ENCODE peak calls at places on chromosomes 12 and 14, in ten cellular contexts. P, I, J, R, F, S, H, E, Q and W are unnamed samples.

GRCh38 chr12:52741378-52742195 is 35.6 kb downstream of the KRT76 start:
- DNase-seq in P (peak; percentile 61), I (peak; percentile 69), J (peak; percentile 80), R (no peak), F (peak; percentile 69), S (no peak), H (peak; percentile 42), E (peak; percentile 47), Q (no peak), W (peak; percentile 57)

GRCh38 chr12:7966558-7966957 is 30.6 kb upstream of the SLC2A3 start:
- DNase-seq in P (no peak), I (no peak), J (no peak), R (no peak), F (no peak), S (no peak), H (no peak), E (no peak), Q (no peak), W (no peak)

GRCh38 chr12:124405151-124405550 is 110.3 kb downstream of the RFLNA start:
- DNase-seq in P (no peak), I (no peak), J (no peak), R (no peak), F (no peak), S (no peak), H (no peak), E (no peak), Q (no peak), W (no peak)

GRCh38 chr12:122757568-122757967 is 4.9 kb downstream of the DENR start:
- DNase-seq in P (no peak), I (no peak), J (no peak), R (no peak), F (no peak), S (no peak), H (no peak), E (no peak), Q (no peak), W (no peak)

GRCh38 chr12:116135209-116135930 is 142.1 kb downstream of the MED13L start:
- DNase-seq in P (peak; percentile 58), I (no peak), J (no peak), R (no peak), F (no peak), S (no peak), H (no peak), E (no peak), Q (no peak), W (no peak)

GRCh38 chr12:104877107-104877705 is 80.9 kb downstream of the SLC41A2 start:
- DNase-seq in P (peak; percentile 75), I (peak; percentile 39), J (peak; percentile 18), R (no peak), F (peak; percentile 23), S (no peak), H (no peak), E (peak; percentile 15), Q (no peak), W (peak; percentile 31)

GRCh38 chr14:106174206-106174605 is 647.8 kb downstream of the TMEM121 start:
- DNase-seq in P (no peak), I (no peak), J (no peak), R (no peak), F (no peak), S (no peak), H (no peak), E (peak; percentile 44), Q (no peak), W (no peak)

GRCh38 chr14:90318016-90318415 is 13.7 kb downstream of the NRDE2 start:
- DNase-seq in P (no peak), I (no peak), J (no peak), R (no peak), F (no peak), S (no peak), H (no peak), E (no peak), Q (no peak), W (no peak)

GRCh38 chr14:22791302-22791701 is 23.9 kb downstream of the SLC7A7 start:
- DNase-seq in P (peak; percentile 64), I (no peak), J (no peak), R (peak; percentile 18), F (no peak), S (no peak), H (no peak), E (no peak), Q (peak; percentile 41), W (no peak)

GRCh38 chr12:53219116-53219955 is 12.3 kb upstream of the ITGB7 start:
- DNase-seq in P (peak; percentile 63), I (no peak), J (no peak), R (no peak), F (peak; percentile 55), S (no peak), H (peak; percentile 51), E (no peak), Q (no peak), W (peak; percentile 66)

GRCh38 chr12:53867216-53868012 is 71.2 kb upstream of the HOXC13 start:
- DNase-seq in P (no peak), I (no peak), J (no peak), R (no peak), F (no peak), S (no peak), H (no peak), E (no peak), Q (no peak), W (no peak)

GRCh38 chr12:27424631-27425230 is 21.8 kb upstream of the SMCO2 start:
- DNase-seq in P (peak; percentile 88), I (peak; percentile 22), J (no peak), R (peak; percentile 30), F (no peak), S (peak; percentile 7), H (no peak), E (no peak), Q (no peak), W (peak; percentile 20)

GRCh38 chr14:101489092-101489760 is 72.1 kb upstream of the DIO3 start:
- DNase-seq in P (no peak), I (no peak), J (no peak), R (no peak), F (no peak), S (no peak), H (no peak), E (no peak), Q (no peak), W (no peak)

GRCh38 chr12:59283012-59283411 is 312.8 kb upstream of the SLC16A7 start:
- DNase-seq in P (no peak), I (no peak), J (no peak), R (no peak), F (no peak), S (no peak), H (no peak), E (no peak), Q (no peak), W (no peak)

GRCh38 chr12:114400925-114401324 is 5.0 kb downstream of the TBX5 start:
- DNase-seq in P (no peak), I (no peak), J (no peak), R (no peak), F (no peak), S (peak; percentile 79), H (peak; percentile 49), E (no peak), Q (no peak), W (no peak)

GRCh38 chr12:88052686-88053085 is 23.5 kb upstream of the C12orf50 start:
- DNase-seq in P (peak; percentile 48), I (peak; percentile 25), J (peak; percentile 18), R (no peak), F (peak; percentile 18), S (peak; percentile 10), H (no peak), E (no peak), Q (no peak), W (no peak)
- TF ChIP-seq CTCF in P (peak; percentile 58), I (peak; percentile 24), J (no peak), R (peak; percentile 76), F (no peak), S (peak; percentile 62), H (peak; percentile 46), E (no peak), Q (peak; percentile 59), W (peak; percentile 62)

DNA sequence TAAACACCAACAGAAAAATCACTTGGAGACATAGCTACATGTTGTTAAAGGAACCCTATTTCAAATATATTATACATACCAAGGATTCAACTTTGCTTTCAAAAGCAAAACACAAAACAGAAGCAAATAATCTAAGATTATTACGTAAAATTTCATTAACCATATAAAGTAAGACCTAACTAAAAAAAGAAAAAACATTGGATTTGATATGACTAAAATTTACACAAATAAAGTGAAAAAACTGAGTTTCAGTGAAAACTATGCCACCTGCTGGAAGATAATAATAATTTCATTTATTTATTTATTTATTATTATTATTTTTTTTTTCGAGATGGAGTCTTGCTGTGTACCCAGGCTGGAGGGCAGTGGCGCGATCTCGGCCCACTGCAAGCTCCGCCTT is 45.2 kb downstream of the WDHD1 start:
- DNase-seq in P (peak; percentile 50), I (no peak), J (no peak), R (no peak), F (no peak), S (no peak), H (no peak), E (no peak), Q (no peak), W (no peak)
- TF ChIP-seq CTCF in P (no peak), I (no peak), J (peak; percentile 73), R (peak; percentile 21), F (no peak), S (peak; percentile 14), H (peak; percentile 41), E (peak; percentile 50), Q (peak; percentile 20), W (no peak)

DNA sequence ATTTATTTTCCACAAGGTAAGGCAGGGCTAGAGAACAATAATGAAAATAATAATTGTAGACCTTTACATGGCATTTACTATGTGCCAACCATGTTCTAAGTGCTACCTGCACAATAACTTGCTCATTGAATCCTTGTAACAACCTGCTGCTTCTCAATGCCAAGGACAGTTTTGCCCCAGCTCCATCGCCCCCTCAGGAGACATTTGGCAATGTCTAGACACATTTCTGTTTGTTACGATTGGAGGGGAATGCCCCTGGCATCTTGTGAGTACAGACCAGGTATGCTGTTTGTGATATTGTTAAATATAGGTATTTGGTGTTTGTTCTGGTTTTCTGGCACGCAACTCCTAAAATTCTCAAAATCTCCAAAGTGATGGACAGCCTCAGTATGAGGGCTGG is 8.1 kb upstream of the ATXN2 start:
- DNase-seq in P (no peak), I (no peak), J (no peak), R (no peak), F (no peak), S (no peak), H (no peak), E (no peak), Q (no peak), W (no peak)
- TF ChIP-seq CTCF in P (no peak), I (no peak), J (no peak), R (no peak), F (no peak), S (no peak), H (no peak), E (no peak), Q (no peak), W (no peak)

DNA sequence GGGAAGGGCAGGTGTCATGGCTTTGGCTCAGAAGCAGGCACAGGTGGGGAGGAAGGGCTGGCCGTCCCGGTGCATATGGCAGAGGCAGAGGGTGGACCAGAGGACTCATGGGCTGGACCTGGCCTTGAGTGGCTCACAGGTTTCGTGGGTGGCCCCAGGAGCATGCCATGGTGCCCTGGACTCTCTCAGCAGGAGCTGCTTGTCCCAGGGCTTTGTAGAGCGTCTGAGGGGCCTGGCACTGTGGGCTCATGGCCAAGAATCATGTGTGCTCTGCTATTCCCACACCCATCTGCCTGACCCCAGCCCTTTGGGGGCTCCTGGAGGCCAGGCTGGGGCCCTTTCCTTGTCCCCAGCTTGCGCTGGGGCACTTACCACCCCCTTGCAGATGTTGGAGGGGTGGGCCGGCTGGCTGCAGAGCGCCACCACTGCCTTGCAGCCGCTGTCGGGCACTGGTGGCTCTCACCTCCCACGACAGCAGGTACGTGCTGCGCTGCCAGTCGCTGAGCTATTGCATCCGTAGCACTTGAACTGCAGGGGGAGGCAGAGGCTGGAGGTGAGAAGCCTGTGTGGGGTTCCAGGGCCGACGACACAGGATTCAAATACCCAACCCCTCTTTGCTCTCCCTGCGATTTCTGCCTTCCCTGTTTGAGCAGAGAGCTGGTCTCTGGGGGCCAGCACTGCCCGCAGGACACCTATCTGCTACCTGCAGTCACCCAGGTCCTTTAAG is 187.4 kb upstream of the PRMT8 start:
- DNase-seq in P (no peak), I (peak; percentile 35), J (peak; percentile 51), R (no peak), F (no peak), S (no peak), H (no peak), E (no peak), Q (no peak), W (no peak)
- TF ChIP-seq CTCF in P (no peak), I (peak; percentile 22), J (no peak), R (no peak), F (no peak), S (peak; percentile 11), H (no peak), E (no peak), Q (no peak), W (no peak)